ENCODE peak calls at places on chromosomes 1 and 21, in ten cellular contexts. B is stimulated activated naive CD8-positive, alpha-beta T cell treated with anti-CD3 and anti-CD28 coated beads, Interleukin-15, amount 100 ng/mL, for 72 hours; H is tibial artery; L is glutamatergic neuron; V is AG09309; T is cardiac muscle cell; O is NCI-H1105 treated with DMSO at 0.1 percent for 48 hours; C is AG09319; U is NCI-H1436 treated with DMSO at 0.1 percent for 48 hours; A is astrocyte. F is an unnamed sample.

GRCh38 chr1:88982055-88982454 is 10.4 kb downstream of the KYAT3 start:
- DNase-seq in B (no peak), H (no peak), L (no peak), V (no peak), T (no peak), O (no peak), C (no peak), U (no peak), A (peak), F (no peak)

GRCh38 chr1:117674521-117675400 is 68.9 kb downstream of the TENT5C start:
- DNase-seq in B (peak), H (no peak), L (no peak), V (no peak), T (peak), O (no peak), C (no peak), U (no peak), A (peak), F (peak)

GRCh38 chr21:44871576-44872265 is 1.8 kb downstream of the PTTG1IP start:
- DNase-seq in B (no peak), H (peak), L (no peak), V (peak), T (peak), O (no peak), C (peak), U (no peak), A (peak), F (peak)

GRCh38 chr1:68516066-68516465 is 19.2 kb upstream of the DEPDC1 start:
- DNase-seq in B (no peak), H (no peak), L (no peak), V (no peak), T (peak), O (no peak), C (no peak), U (no peak), A (no peak), F (no peak)

GRCh38 chr1:220810179-220810653 is 23.5 kb downstream of the MTARC1 start:
- DNase-seq in B (peak), H (peak), L (peak), V (peak), T (peak), O (no peak), C (peak), U (peak), A (no peak), F (peak)

GRCh38 chr21:45154511-45155508 is 80.4 kb downstream of the ADARB1 start:
- DNase-seq in B (no peak), H (peak), L (no peak), V (no peak), T (peak), O (no peak), C (no peak), U (no peak), A (peak), F (no peak)

GRCh38 chr21:38869946-38870345 is 64.2 kb downstream of the ETS2 start:
- DNase-seq in B (no peak), H (no peak), L (no peak), V (no peak), T (peak), O (no peak), C (no peak), U (no peak), A (no peak), F (no peak)

GRCh38 chr1:109863699-109864062 is 47.0 kb upstream of the CSF1 start:
- DNase-seq in B (no peak), H (no peak), L (no peak), V (no peak), T (peak), O (no peak), C (no peak), U (no peak), A (no peak), F (no peak)

GRCh38 chr1:32447469-32448185 is 17.2 kb upstream of the ZBTB8B start:
- DNase-seq in B (no peak), H (no peak), L (no peak), V (peak), T (peak), O (no peak), C (no peak), U (no peak), A (peak), F (no peak)

GRCh38 chr1:111462368-111463028 is 11.3 kb upstream of the C1orf162 start:
- DNase-seq in B (no peak), H (no peak), L (no peak), V (no peak), T (no peak), O (no peak), C (no peak), U (no peak), A (no peak), F (no peak)

GRCh38 chr1:234500269-234500668 is 21.3 kb upstream of the TARBP1 start:
- DNase-seq in B (peak), H (no peak), L (no peak), V (no peak), T (no peak), O (no peak), C (no peak), U (no peak), A (no peak), F (no peak)

GRCh38 chr1:110554871-110555801 is 36.2 kb upstream of the KCNA10 start:
- DNase-seq in B (peak), H (peak), L (peak), V (no peak), T (peak), O (no peak), C (no peak), U (no peak), A (no peak), F (no peak)

GRCh38 chr1:7432102-7432895 is 338.8 kb upstream of the VAMP3 start:
- DNase-seq in B (no peak), H (no peak), L (no peak), V (no peak), T (no peak), O (no peak), C (no peak), U (no peak), A (no peak), F (no peak)

GRCh38 chr1:46202975-46203737 is at the start of gene LURAP1:
- DNase-seq in B (peak), H (peak), L (peak), V (peak), T (peak), O (peak), C (peak), U (no peak), A (peak), F (no peak)

GRCh38 chr21:41501919-41502318 is 6.0 kb downstream of the TMPRSS2 start:
- DNase-seq in B (no peak), H (no peak), L (no peak), V (no peak), T (no peak), O (no peak), C (no peak), U (no peak), A (peak), F (no peak)

GRCh38 chr1:22141493-22141892 is 1.4 kb downstream of the WNT4 start:
- DNase-seq in B (no peak), H (no peak), L (no peak), V (no peak), T (no peak), O (no peak), C (no peak), U (no peak), A (no peak), F (no peak)

GRCh38 chr1:193014354-193014753 is 44.8 kb downstream of the UCHL5 start:
- DNase-seq in B (no peak), H (no peak), L (no peak), V (no peak), T (peak), O (no peak), C (no peak), U (no peak), A (peak), F (no peak)

GRCh38 chr1:31207590-31207989 is 32.1 kb downstream of the NKAIN1 start:
- DNase-seq in B (no peak), H (no peak), L (no peak), V (no peak), T (no peak), O (no peak), C (no peak), U (no peak), A (no peak), F (no peak)

GRCh38 chr1:185215911-185216310 is 58.9 kb downstream of the SWT1 start:
- DNase-seq in B (no peak), H (no peak), L (no peak), V (no peak), T (peak), O (no peak), C (no peak), U (no peak), A (no peak), F (no peak)

GRCh38 chr1:56819393-56819899 is at the start of gene FYB2:
- DNase-seq in B (no peak), H (no peak), L (no peak), V (no peak), T (no peak), O (no peak), C (no peak), U (no peak), A (no peak), F (no peak)

GRCh38 chr1:56866656-56867055 is 12.1 kb downstream of the C8A start:
- DNase-seq in B (no peak), H (no peak), L (no peak), V (peak), T (peak), O (no peak), C (peak), U (no peak), A (peak), F (no peak)